ENCODE peak calls at places on chromosomes 13 and 19, in six cellular contexts. One of them, this sample, is unnamed.

GRCh38 chr13:52925775-52926285 is 77.4 kb upstream of the PCDH8 start:
- DNase-seq in mesendoderm: no peak
- DNase-seq in neuronal stem cell: no peak
- DNase-seq in effector memory CD4-positive, alpha-beta T cell: no peak
- DNase-seq in CD4-positive, alpha-beta T cell: no peak
- DNase-seq in T-cell: no peak
- DNase-seq in this sample: no peak

GRCh38 chr13:72500851-72501250 is 226.6 kb downstream of the MZT1 start:
- DNase-seq in mesendoderm: no peak
- DNase-seq in neuronal stem cell: no peak
- DNase-seq in effector memory CD4-positive, alpha-beta T cell: no peak
- DNase-seq in CD4-positive, alpha-beta T cell: no peak
- DNase-seq in T-cell: no peak
- DNase-seq in this sample: no peak

GRCh38 chr19:1873524-1874473 is 10.4 kb upstream of the KLF16 start:
- DNase-seq in mesendoderm: no peak
- DNase-seq in neuronal stem cell: no peak
- DNase-seq in effector memory CD4-positive, alpha-beta T cell: no peak
- DNase-seq in CD4-positive, alpha-beta T cell: no peak
- DNase-seq in T-cell: no peak
- DNase-seq in this sample: no peak

GRCh38 chr13:73876323-73876722 is 257.9 kb downstream of the KLF12 start:
- DNase-seq in mesendoderm: peak
- DNase-seq in neuronal stem cell: no peak
- DNase-seq in effector memory CD4-positive, alpha-beta T cell: no peak
- DNase-seq in CD4-positive, alpha-beta T cell: no peak
- DNase-seq in T-cell: no peak
- DNase-seq in this sample: no peak

GRCh38 chr13:94433055-94433947 is 46.2 kb downstream of the DCT start:
- DNase-seq in mesendoderm: peak
- DNase-seq in neuronal stem cell: no peak
- DNase-seq in effector memory CD4-positive, alpha-beta T cell: no peak
- DNase-seq in CD4-positive, alpha-beta T cell: no peak
- DNase-seq in T-cell: no peak
- DNase-seq in this sample: no peak

GRCh38 chr13:99361197-99361596 is 54.0 kb upstream of the GPR183 start:
- DNase-seq in mesendoderm: no peak
- DNase-seq in neuronal stem cell: no peak
- DNase-seq in effector memory CD4-positive, alpha-beta T cell: no peak
- DNase-seq in CD4-positive, alpha-beta T cell: no peak
- DNase-seq in T-cell: no peak
- DNase-seq in this sample: no peak

GRCh38 chr19:8576273-8576993 is 809 bp downstream of the MYO1F start:
- DNase-seq in mesendoderm: no peak
- DNase-seq in neuronal stem cell: no peak
- DNase-seq in effector memory CD4-positive, alpha-beta T cell: no peak
- DNase-seq in CD4-positive, alpha-beta T cell: no peak
- DNase-seq in T-cell: no peak
- DNase-seq in this sample: no peak

GRCh38 chr19:40598121-40598917 is 2.9 kb upstream of the LTBP4 start:
- DNase-seq in mesendoderm: peak
- DNase-seq in neuronal stem cell: peak
- DNase-seq in effector memory CD4-positive, alpha-beta T cell: peak
- DNase-seq in CD4-positive, alpha-beta T cell: peak
- DNase-seq in T-cell: peak
- DNase-seq in this sample: peak

GRCh38 chr13:27353166-27353583 is 71.2 kb upstream of the GTF3A start:
- DNase-seq in mesendoderm: no peak
- DNase-seq in neuronal stem cell: no peak
- DNase-seq in effector memory CD4-positive, alpha-beta T cell: no peak
- DNase-seq in CD4-positive, alpha-beta T cell: no peak
- DNase-seq in T-cell: no peak
- DNase-seq in this sample: no peak

GRCh38 chr19:29694669-29695627 is 20.1 kb downstream of the C19orf12 start:
- DNase-seq in mesendoderm: peak
- DNase-seq in neuronal stem cell: peak
- DNase-seq in effector memory CD4-positive, alpha-beta T cell: peak
- DNase-seq in CD4-positive, alpha-beta T cell: peak
- DNase-seq in T-cell: peak
- DNase-seq in this sample: peak

GRCh38 chr13:60226507-60226906 is 62.8 kb upstream of the DIAPH3 start:
- DNase-seq in mesendoderm: peak
- DNase-seq in neuronal stem cell: peak
- DNase-seq in effector memory CD4-positive, alpha-beta T cell: no peak
- DNase-seq in CD4-positive, alpha-beta T cell: no peak
- DNase-seq in T-cell: no peak
- DNase-seq in this sample: no peak

GRCh38 chr19:5154129-5154798 is 185.4 kb downstream of the KDM4B start:
- DNase-seq in mesendoderm: peak
- DNase-seq in neuronal stem cell: no peak
- DNase-seq in effector memory CD4-positive, alpha-beta T cell: no peak
- DNase-seq in CD4-positive, alpha-beta T cell: no peak
- DNase-seq in T-cell: peak
- DNase-seq in this sample: peak

GRCh38 chr13:95809429-95809828 is 132.5 kb downstream of the DNAJC3 start:
- DNase-seq in mesendoderm: no peak
- DNase-seq in neuronal stem cell: no peak
- DNase-seq in effector memory CD4-positive, alpha-beta T cell: no peak
- DNase-seq in CD4-positive, alpha-beta T cell: no peak
- DNase-seq in T-cell: no peak
- DNase-seq in this sample: no peak

GRCh38 chr13:100491164-100491847 is 97.3 kb downstream of the GGACT start:
- DNase-seq in mesendoderm: no peak
- DNase-seq in neuronal stem cell: no peak
- DNase-seq in effector memory CD4-positive, alpha-beta T cell: no peak
- DNase-seq in CD4-positive, alpha-beta T cell: no peak
- DNase-seq in T-cell: no peak
- DNase-seq in this sample: no peak

GRCh38 chr19:2810141-2811091 is 9.3 kb upstream of the ZNF554 start:
- DNase-seq in mesendoderm: no peak
- DNase-seq in neuronal stem cell: no peak
- DNase-seq in effector memory CD4-positive, alpha-beta T cell: no peak
- DNase-seq in CD4-positive, alpha-beta T cell: no peak
- DNase-seq in T-cell: no peak
- DNase-seq in this sample: no peak

GRCh38 chr13:111202745-111203144 is 87.6 kb downstream of the ARHGEF7 start:
- DNase-seq in mesendoderm: peak
- DNase-seq in neuronal stem cell: no peak
- DNase-seq in effector memory CD4-positive, alpha-beta T cell: no peak
- DNase-seq in CD4-positive, alpha-beta T cell: no peak
- DNase-seq in T-cell: no peak
- DNase-seq in this sample: no peak

GRCh38 chr13:24276310-24276709 is 33.1 kb upstream of the C1QTNF9 start:
- DNase-seq in mesendoderm: no peak
- DNase-seq in neuronal stem cell: no peak
- DNase-seq in effector memory CD4-positive, alpha-beta T cell: no peak
- DNase-seq in CD4-positive, alpha-beta T cell: no peak
- DNase-seq in T-cell: no peak
- DNase-seq in this sample: no peak

GRCh38 chr19:4660181-4660791 is 9.9 kb downstream of the MYDGF start:
- DNase-seq in mesendoderm: peak
- DNase-seq in neuronal stem cell: no peak
- DNase-seq in effector memory CD4-positive, alpha-beta T cell: no peak
- DNase-seq in CD4-positive, alpha-beta T cell: no peak
- DNase-seq in T-cell: no peak
- DNase-seq in this sample: no peak

GRCh38 chr13:111282997-111283396 is 37.4 kb upstream of the TEX29 start:
- DNase-seq in mesendoderm: no peak
- DNase-seq in neuronal stem cell: no peak
- DNase-seq in effector memory CD4-positive, alpha-beta T cell: no peak
- DNase-seq in CD4-positive, alpha-beta T cell: no peak
- DNase-seq in T-cell: no peak
- DNase-seq in this sample: no peak

GRCh38 chr19:8609210-8610040 is 1.1 kb downstream of the ADAMTS10 start:
- DNase-seq in mesendoderm: peak
- DNase-seq in neuronal stem cell: peak
- DNase-seq in effector memory CD4-positive, alpha-beta T cell: no peak
- DNase-seq in CD4-positive, alpha-beta T cell: no peak
- DNase-seq in T-cell: no peak
- DNase-seq in this sample: no peak

GRCh38 chr13:101706651-101707050 is 254.2 kb downstream of the ITGBL1 start:
- DNase-seq in mesendoderm: peak
- DNase-seq in neuronal stem cell: no peak
- DNase-seq in effector memory CD4-positive, alpha-beta T cell: no peak
- DNase-seq in CD4-positive, alpha-beta T cell: no peak
- DNase-seq in T-cell: no peak
- DNase-seq in this sample: no peak

GRCh38 chr13:62129000-62129551 is 713.4 kb upstream of the PCDH20 start:
- DNase-seq in mesendoderm: no peak
- DNase-seq in neuronal stem cell: no peak
- DNase-seq in effector memory CD4-positive, alpha-beta T cell: no peak
- DNase-seq in CD4-positive, alpha-beta T cell: no peak
- DNase-seq in T-cell: no peak
- DNase-seq in this sample: no peak

GRCh38 chr13:46728777-46729176 is 68.2 kb downstream of the ESD start:
- DNase-seq in mesendoderm: peak
- DNase-seq in neuronal stem cell: no peak
- DNase-seq in effector memory CD4-positive, alpha-beta T cell: no peak
- DNase-seq in CD4-positive, alpha-beta T cell: no peak
- DNase-seq in T-cell: no peak
- DNase-seq in this sample: no peak

GRCh38 chr13:98372886-98373285 is 195.8 kb upstream of the RNF113B start:
- DNase-seq in mesendoderm: peak
- DNase-seq in neuronal stem cell: no peak
- DNase-seq in effector memory CD4-positive, alpha-beta T cell: no peak
- DNase-seq in CD4-positive, alpha-beta T cell: no peak
- DNase-seq in T-cell: no peak
- DNase-seq in this sample: no peak

GRCh38 chr19:10694706-10695105 is 6.5 kb upstream of the QTRT1 start:
- DNase-seq in mesendoderm: no peak
- DNase-seq in neuronal stem cell: no peak
- DNase-seq in effector memory CD4-positive, alpha-beta T cell: no peak
- DNase-seq in CD4-positive, alpha-beta T cell: no peak
- DNase-seq in T-cell: no peak
- DNase-seq in this sample: no peak

GRCh38 chr13:24153347-24153746 is 7.2 kb upstream of the SPATA13 start:
- DNase-seq in mesendoderm: no peak
- DNase-seq in neuronal stem cell: no peak
- DNase-seq in effector memory CD4-positive, alpha-beta T cell: no peak
- DNase-seq in CD4-positive, alpha-beta T cell: no peak
- DNase-seq in T-cell: no peak
- DNase-seq in this sample: no peak

GRCh38 chr19:47110521-47111080 is 3.0 kb downstream of the ZC3H4 start:
- DNase-seq in mesendoderm: peak
- DNase-seq in neuronal stem cell: no peak
- DNase-seq in effector memory CD4-positive, alpha-beta T cell: no peak
- DNase-seq in CD4-positive, alpha-beta T cell: peak
- DNase-seq in T-cell: peak
- DNase-seq in this sample: peak

GRCh38 chr13:83878691-83879410 is 3.4 kb downstream of the SLITRK1 start:
- DNase-seq in mesendoderm: no peak
- DNase-seq in neuronal stem cell: no peak
- DNase-seq in effector memory CD4-positive, alpha-beta T cell: no peak
- DNase-seq in CD4-positive, alpha-beta T cell: no peak
- DNase-seq in T-cell: no peak
- DNase-seq in this sample: no peak

GRCh38 chr13:21685485-21686064 is 14.7 kb downstream of the FGF9 start:
- DNase-seq in mesendoderm: no peak
- DNase-seq in neuronal stem cell: no peak
- DNase-seq in effector memory CD4-positive, alpha-beta T cell: no peak
- DNase-seq in CD4-positive, alpha-beta T cell: no peak
- DNase-seq in T-cell: no peak
- DNase-seq in this sample: no peak

GRCh38 chr19:41083516-41083915 is 4.7 kb upstream of the CYP2A13 start:
- DNase-seq in mesendoderm: no peak
- DNase-seq in neuronal stem cell: no peak
- DNase-seq in effector memory CD4-positive, alpha-beta T cell: no peak
- DNase-seq in CD4-positive, alpha-beta T cell: no peak
- DNase-seq in T-cell: no peak
- DNase-seq in this sample: no peak

GRCh38 chr19:52987221-52987620 is 24.5 kb upstream of the ZNF816 start:
- DNase-seq in mesendoderm: no peak
- DNase-seq in neuronal stem cell: no peak
- DNase-seq in effector memory CD4-positive, alpha-beta T cell: no peak
- DNase-seq in CD4-positive, alpha-beta T cell: no peak
- DNase-seq in T-cell: no peak
- DNase-seq in this sample: no peak

GRCh38 chr19:33445752-33446070 is 72.2 kb downstream of the CEBPG start:
- DNase-seq in mesendoderm: no peak
- DNase-seq in neuronal stem cell: no peak
- DNase-seq in effector memory CD4-positive, alpha-beta T cell: no peak
- DNase-seq in CD4-positive, alpha-beta T cell: no peak
- DNase-seq in T-cell: no peak
- DNase-seq in this sample: no peak

GRCh38 chr13:113599396-113599795 is 14.8 kb downstream of the TFDP1 start:
- DNase-seq in mesendoderm: no peak
- DNase-seq in neuronal stem cell: no peak
- DNase-seq in effector memory CD4-positive, alpha-beta T cell: no peak
- DNase-seq in CD4-positive, alpha-beta T cell: peak
- DNase-seq in T-cell: no peak
- DNase-seq in this sample: no peak

GRCh38 chr13:57672168-57672567 is 40.6 kb downstream of the PCDH17 start:
- DNase-seq in mesendoderm: no peak
- DNase-seq in neuronal stem cell: no peak
- DNase-seq in effector memory CD4-positive, alpha-beta T cell: no peak
- DNase-seq in CD4-positive, alpha-beta T cell: no peak
- DNase-seq in T-cell: no peak
- DNase-seq in this sample: no peak

GRCh38 chr13:44972956-44973581 is 16.2 kb downstream of the NUFIP1 start:
- DNase-seq in mesendoderm: peak
- DNase-seq in neuronal stem cell: no peak
- DNase-seq in effector memory CD4-positive, alpha-beta T cell: no peak
- DNase-seq in CD4-positive, alpha-beta T cell: no peak
- DNase-seq in T-cell: no peak
- DNase-seq in this sample: no peak

GRCh38 chr13:25990801-25991200 is 61.0 kb downstream of the SHISA2 start:
- DNase-seq in mesendoderm: peak
- DNase-seq in neuronal stem cell: no peak
- DNase-seq in effector memory CD4-positive, alpha-beta T cell: no peak
- DNase-seq in CD4-positive, alpha-beta T cell: no peak
- DNase-seq in T-cell: no peak
- DNase-seq in this sample: no peak